ENCODE peak calls at places on chromosomes 7 and 10, in six cellular contexts. K, D, L, V, R and C are unnamed samples.

GRCh38 chr10:33381897-33382578 is 47.6 kb upstream of the NRP1 start:
- DNase-seq in K (no peak), D (peak; percentile 97), L (no peak), V (no peak), R (no peak), C (peak; percentile 18)

GRCh38 chr7:143390098-143390772 is 9.1 kb downstream of the ZYX start:
- DNase-seq in K (no peak), D (no peak), L (no peak), V (no peak), R (no peak), C (no peak)

GRCh38 chr7:83984076-83984475 is 210.5 kb downstream of the SEMA3A start:
- DNase-seq in K (no peak), D (no peak), L (no peak), V (no peak), R (no peak), C (no peak)

GRCh38 chr10:86042161-86042560 is 324.4 kb downstream of the GRID1 start:
- DNase-seq in K (no peak), D (no peak), L (no peak), V (no peak), R (no peak), C (no peak)

GRCh38 chr7:116524609-116525297 is at the start of gene CAV1:
- DNase-seq in K (peak; percentile 59), D (peak; percentile 99), L (peak; percentile 93), V (peak; percentile 96), R (peak; percentile 44), C (peak; percentile 52)

GRCh38 chr10:8705415-8705814 is 650.9 kb downstream of the GATA3 start:
- DNase-seq in K (no peak), D (no peak), L (no peak), V (no peak), R (no peak), C (no peak)

GRCh38 chr10:52353210-52353609 is 39.1 kb downstream of the DKK1 start:
- DNase-seq in K (no peak), D (peak; percentile 24), L (no peak), V (no peak), R (no peak), C (no peak)

GRCh38 chr7:148697950-148698396 is 730 bp upstream of the CUL1 start:
- DNase-seq in K (no peak), D (peak; percentile 9), L (no peak), V (no peak), R (no peak), C (no peak)

GRCh38 chr7:4959356-4959755 is 369 bp upstream of the MMD2 start:
- DNase-seq in K (no peak), D (no peak), L (no peak), V (no peak), R (no peak), C (no peak)

GRCh38 chr10:74890460-74890859 is 64.1 kb downstream of the KAT6B start:
- DNase-seq in K (peak; percentile 14), D (no peak), L (no peak), V (no peak), R (no peak), C (no peak)

GRCh38 chr10:74888947-74889661 is 62.7 kb downstream of the KAT6B start:
- DNase-seq in K (peak; percentile 42), D (no peak), L (no peak), V (no peak), R (no peak), C (peak; percentile 39)

GRCh38 chr10:74891048-74891447 is 64.6 kb downstream of the KAT6B start:
- DNase-seq in K (peak; percentile 75), D (no peak), L (no peak), V (no peak), R (no peak), C (no peak)

GRCh38 chr10:74889662-74889998 is 63.2 kb downstream of the KAT6B start:
- DNase-seq in K (no peak), D (no peak), L (no peak), V (no peak), R (no peak), C (no peak)

DNA sequence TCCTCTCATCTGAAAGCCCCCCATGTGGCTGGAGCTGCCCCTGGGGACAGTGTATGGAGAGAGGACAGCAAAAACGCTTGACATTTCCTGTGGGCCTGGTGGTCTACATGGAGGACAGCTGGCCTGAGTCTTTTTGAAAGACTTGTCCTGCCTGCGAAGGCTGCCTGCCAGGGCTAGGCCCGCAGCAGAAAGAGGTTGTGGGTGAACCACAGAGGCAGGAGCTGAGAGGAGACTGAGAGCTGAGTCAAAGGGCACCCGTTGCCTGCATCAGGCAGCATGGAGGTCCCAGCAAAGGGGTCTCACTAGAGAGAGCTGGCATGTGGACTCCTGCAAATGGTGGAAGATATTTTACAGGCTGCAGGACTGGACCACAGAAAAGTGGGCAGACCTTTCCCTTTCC is 66.5 kb downstream of the KAT6B start:
- DNase-seq in K (no peak), D (no peak), L (no peak), V (no peak), R (no peak), C (no peak)
- TF ChIP-seq CTCF in K (no peak), D (no peak), L (no peak), V (no peak), R (no peak), C (no peak)

GRCh38 chr7:33979807-33980355 is 74.5 kb downstream of the BMPER start:
- DNase-seq in K (no peak), D (peak; percentile 96), L (no peak), V (peak; percentile 89), R (no peak), C (no peak)

GRCh38 chr7:33981221-33981620 is 75.9 kb downstream of the BMPER start:
- DNase-seq in K (no peak), D (peak; percentile 38), L (no peak), V (no peak), R (no peak), C (no peak)

GRCh38 chr7:33979300-33979806 is 74.0 kb downstream of the BMPER start:
- DNase-seq in K (no peak), D (no peak), L (no peak), V (no peak), R (no peak), C (no peak)

GRCh38 chr7:33981686-33982424 is 76.5 kb downstream of the BMPER start:
- DNase-seq in K (no peak), D (peak; percentile 89), L (no peak), V (no peak), R (no peak), C (no peak)

DNA sequence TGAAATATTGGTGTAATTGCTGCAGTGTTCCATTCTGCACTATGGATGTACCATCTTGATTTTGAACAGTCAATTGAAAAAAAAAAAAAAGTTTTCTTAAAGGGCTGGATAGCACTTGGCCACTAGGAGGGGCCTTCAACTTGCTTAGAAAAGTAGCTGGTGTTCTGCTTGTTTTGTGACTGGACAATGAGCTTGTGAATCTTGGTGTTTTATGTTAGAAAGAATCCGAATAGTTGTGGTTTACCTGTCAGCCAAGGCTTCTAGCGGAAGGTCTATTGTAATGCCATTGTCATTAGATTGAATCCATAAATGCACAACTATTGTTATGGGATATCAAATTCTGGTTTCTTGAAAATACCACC is 77.1 kb downstream of the BMPER start:
- DNase-seq in K (no peak), D (peak; percentile 70), L (no peak), V (peak; percentile 67), R (no peak), C (peak; percentile 47)
- TF ChIP-seq CTCF in K (no peak), D (peak; percentile 76), L (no peak), V (peak; percentile 50), R (no peak), C (peak; percentile 63)

DNA sequence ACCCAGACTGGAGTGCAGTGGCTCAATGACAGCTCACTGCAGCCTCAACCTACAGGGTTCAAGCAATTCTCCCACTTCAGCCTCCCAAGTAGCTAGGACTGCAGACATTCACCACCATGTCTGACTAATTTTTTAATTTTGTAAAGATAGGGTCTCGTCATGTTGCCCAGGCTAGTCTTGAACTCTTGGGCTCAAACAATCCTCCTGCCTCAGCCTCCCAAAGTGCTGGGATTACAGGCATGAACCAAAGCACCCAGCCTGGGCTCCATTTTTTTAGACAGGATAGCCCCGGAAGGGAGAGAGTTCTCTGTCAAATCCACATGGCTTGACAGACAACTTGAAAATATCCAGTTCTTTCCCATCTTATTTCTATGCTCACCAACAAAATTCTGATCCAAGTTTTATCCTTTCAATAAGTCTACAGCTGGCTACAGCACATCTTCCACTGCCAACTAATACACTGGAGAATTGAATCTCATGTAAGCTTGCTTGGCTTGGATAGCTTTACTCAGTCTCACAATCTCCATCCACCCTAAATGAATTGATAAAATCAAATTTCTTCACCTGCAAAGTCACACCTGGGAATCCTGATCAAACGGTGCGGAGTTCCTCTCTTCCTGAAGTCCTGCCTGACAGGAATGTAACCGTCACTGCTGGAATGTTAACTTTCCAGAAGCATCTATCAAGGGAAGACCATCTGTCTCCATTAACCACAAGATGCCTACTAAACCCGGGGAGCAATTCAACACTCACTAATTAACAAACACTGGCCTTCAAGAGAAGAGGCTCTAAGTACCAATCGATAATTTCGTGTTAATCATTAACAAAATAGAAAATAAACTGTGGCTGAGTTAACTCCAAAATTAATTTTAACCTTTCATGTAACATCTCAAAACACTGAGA is 239.7 kb upstream of the MKLN1 start:
- DNase-seq in K (no peak), D (no peak), L (no peak), V (no peak), R (no peak), C (no peak)
- TF ChIP-seq CTCF in K (no peak), D (no peak), L (no peak), V (no peak), R (no peak), C (no peak)

GRCh38 chr7:52962402-52962801 is 73.0 kb upstream of the POM121L12 start:
- DNase-seq in K (no peak), D (no peak), L (no peak), V (no peak), R (no peak), C (no peak)
- TF ChIP-seq CTCF in K (no peak), D (no peak), L (no peak), V (no peak), R (no peak), C (no peak)

GRCh38 chr7:34596887-34597286 is 61.1 kb upstream of the NPSR1 start:
- DNase-seq in K (no peak), D (no peak), L (no peak), V (peak; percentile 25), R (no peak), C (peak; percentile 20)
- TF ChIP-seq CTCF in K (no peak), D (peak; percentile 20), L (peak; percentile 65), V (peak; percentile 46), R (peak; percentile 6), C (peak; percentile 44)

GRCh38 chr7:128836729-128837348 is 6.6 kb downstream of the FLNC start:
- DNase-seq in K (no peak), D (no peak), L (peak; percentile 14), V (no peak), R (no peak), C (no peak)

GRCh38 chr7:128837521-128837921 is 7.3 kb downstream of the FLNC start:
- DNase-seq in K (no peak), D (no peak), L (no peak), V (no peak), R (no peak), C (no peak)

GRCh38 chr7:128839751-128840177 is 9.6 kb downstream of the FLNC start:
- DNase-seq in K (no peak), D (no peak), L (no peak), V (no peak), R (no peak), C (no peak)

GRCh38 chr7:128838981-128839731 is 8.9 kb downstream of the FLNC start:
- DNase-seq in K (no peak), D (no peak), L (peak; percentile 13), V (no peak), R (no peak), C (no peak)

GRCh38 chr7:128838109-128838779 is 8.0 kb downstream of the FLNC start:
- DNase-seq in K (no peak), D (no peak), L (peak; percentile 15), V (no peak), R (no peak), C (no peak)
- TF ChIP-seq CTCF in K (no peak), D (no peak), L (no peak), V (no peak), R (no peak), C (no peak)

GRCh38 chr10:113679463-113680171 is at the start of gene CASP7:
- DNase-seq in K (peak; percentile 82), D (peak; percentile 79), L (peak; percentile 82), V (peak; percentile 88), R (peak; percentile 81), C (peak; percentile 96)
- TF ChIP-seq CTCF in K (no peak), D (no peak), L (no peak), V (peak; percentile 31), R (no peak), C (peak; percentile 49)